ENCODE peak calls at places on chromosome 16, in nine cellular contexts. One of them, this sample, is unnamed.

GRCh38 chr16:593807-594206 is 3.9 kb downstream of the RAB40C start:
- DNase-seq in heart left ventricle: peak; percentile 9
- DNase-seq in activated effector memory CD4-positive, alpha-beta T cell treated with anti-CD3 and anti-CD28 coated beads, Interleukin-2, amount 50 U/mL, for 16 hours: no peak
- DNase-seq in mesenchymal stem cell: no peak
- DNase-seq in HT-29: no peak
- DNase-seq in cerebellar cortex: no peak
- DNase-seq in HuH-7.5: no peak
- DNase-seq in gastrocnemius medialis: no peak
- DNase-seq in C1 segment of cervical spinal cord: no peak
- DNase-seq in this sample: no peak

GRCh38 chr16:77789085-77789611 is 784 bp downstream of the VAT1L start:
- DNase-seq in gastrocnemius medialis: no peak
- DNase-seq in HuH-7.5: no peak
- DNase-seq in mesenchymal stem cell: no peak
- DNase-seq in heart left ventricle: no peak
- DNase-seq in activated effector memory CD4-positive, alpha-beta T cell treated with anti-CD3 and anti-CD28 coated beads, Interleukin-2, amount 50 U/mL, for 16 hours: no peak
- DNase-seq in cerebellar cortex: peak; percentile 44
- DNase-seq in C1 segment of cervical spinal cord: no peak
- DNase-seq in HT-29: no peak
- DNase-seq in this sample: peak; percentile 48

GRCh38 chr16:88713568-88714419 is 7.5 kb downstream of the CTU2 start:
- DNase-seq in heart left ventricle: no peak
- DNase-seq in HuH-7.5: no peak
- DNase-seq in C1 segment of cervical spinal cord: no peak
- DNase-seq in activated effector memory CD4-positive, alpha-beta T cell treated with anti-CD3 and anti-CD28 coated beads, Interleukin-2, amount 50 U/mL, for 16 hours: no peak
- DNase-seq in gastrocnemius medialis: no peak
- DNase-seq in HT-29: peak; percentile 33
- DNase-seq in cerebellar cortex: no peak
- DNase-seq in mesenchymal stem cell: no peak
- DNase-seq in this sample: no peak

GRCh38 chr16:58843675-58844074 is 109.6 kb upstream of the GOT2 start:
- DNase-seq in C1 segment of cervical spinal cord: no peak
- DNase-seq in activated effector memory CD4-positive, alpha-beta T cell treated with anti-CD3 and anti-CD28 coated beads, Interleukin-2, amount 50 U/mL, for 16 hours: no peak
- DNase-seq in mesenchymal stem cell: peak; percentile 21
- DNase-seq in HuH-7.5: no peak
- DNase-seq in gastrocnemius medialis: no peak
- DNase-seq in cerebellar cortex: peak; percentile 4
- DNase-seq in HT-29: peak; percentile 53
- DNase-seq in heart left ventricle: no peak
- DNase-seq in this sample: peak; percentile 49

GRCh38 chr16:57594531-57595031 is 33.8 kb upstream of the ADGRG1 start:
- DNase-seq in heart left ventricle: no peak
- DNase-seq in cerebellar cortex: no peak
- DNase-seq in mesenchymal stem cell: no peak
- DNase-seq in HuH-7.5: no peak
- DNase-seq in C1 segment of cervical spinal cord: no peak
- DNase-seq in gastrocnemius medialis: no peak
- DNase-seq in HT-29: no peak
- DNase-seq in activated effector memory CD4-positive, alpha-beta T cell treated with anti-CD3 and anti-CD28 coated beads, Interleukin-2, amount 50 U/mL, for 16 hours: peak; percentile 47
- DNase-seq in this sample: no peak

GRCh38 chr16:53249331-53249730 is 184.9 kb upstream of the RBL2 start:
- DNase-seq in heart left ventricle: no peak
- DNase-seq in HuH-7.5: no peak
- DNase-seq in HT-29: no peak
- DNase-seq in C1 segment of cervical spinal cord: no peak
- DNase-seq in cerebellar cortex: no peak
- DNase-seq in gastrocnemius medialis: no peak
- DNase-seq in mesenchymal stem cell: no peak
- DNase-seq in activated effector memory CD4-positive, alpha-beta T cell treated with anti-CD3 and anti-CD28 coated beads, Interleukin-2, amount 50 U/mL, for 16 hours: no peak
- DNase-seq in this sample: no peak

GRCh38 chr16:78175287-78175686 is 75.8 kb downstream of the WWOX start:
- DNase-seq in mesenchymal stem cell: no peak
- DNase-seq in HuH-7.5: no peak
- DNase-seq in heart left ventricle: no peak
- DNase-seq in HT-29: no peak
- DNase-seq in C1 segment of cervical spinal cord: no peak
- DNase-seq in gastrocnemius medialis: no peak
- DNase-seq in cerebellar cortex: no peak
- DNase-seq in activated effector memory CD4-positive, alpha-beta T cell treated with anti-CD3 and anti-CD28 coated beads, Interleukin-2, amount 50 U/mL, for 16 hours: no peak
- DNase-seq in this sample: no peak

GRCh38 chr16:1351582-1352362 is at the start of the genes GNPTG and TSR3:
- DNase-seq in C1 segment of cervical spinal cord: peak; percentile 41
- DNase-seq in gastrocnemius medialis: peak; percentile 55
- DNase-seq in mesenchymal stem cell: peak; percentile 86
- DNase-seq in activated effector memory CD4-positive, alpha-beta T cell treated with anti-CD3 and anti-CD28 coated beads, Interleukin-2, amount 50 U/mL, for 16 hours: peak; percentile 95
- DNase-seq in HT-29: peak; percentile 84
- DNase-seq in heart left ventricle: peak; percentile 93
- DNase-seq in HuH-7.5: peak; percentile 81
- DNase-seq in cerebellar cortex: peak; percentile 68
- DNase-seq in this sample: peak; percentile 98

GRCh38 chr16:10812352-10813122 is 6.1 kb downstream of the TVP23A start:
- DNase-seq in heart left ventricle: no peak
- DNase-seq in cerebellar cortex: no peak
- DNase-seq in HT-29: no peak
- DNase-seq in gastrocnemius medialis: no peak
- DNase-seq in activated effector memory CD4-positive, alpha-beta T cell treated with anti-CD3 and anti-CD28 coated beads, Interleukin-2, amount 50 U/mL, for 16 hours: no peak
- DNase-seq in C1 segment of cervical spinal cord: no peak
- DNase-seq in HuH-7.5: no peak
- DNase-seq in mesenchymal stem cell: no peak
- DNase-seq in this sample: no peak

GRCh38 chr16:89971495-89972243 is 23.1 kb downstream of the DEF8 start:
- DNase-seq in HuH-7.5: peak; percentile 66
- DNase-seq in gastrocnemius medialis: no peak
- DNase-seq in mesenchymal stem cell: no peak
- DNase-seq in heart left ventricle: no peak
- DNase-seq in HT-29: no peak
- DNase-seq in C1 segment of cervical spinal cord: no peak
- DNase-seq in activated effector memory CD4-positive, alpha-beta T cell treated with anti-CD3 and anti-CD28 coated beads, Interleukin-2, amount 50 U/mL, for 16 hours: no peak
- DNase-seq in cerebellar cortex: no peak
- DNase-seq in this sample: no peak

This sample was measured in H7.